ENCODE peak calls at places on chromosomes 2 and 18, in five cellular contexts. One of them, this sample, is unnamed.

GRCh38 chr2:223247136-223247535 is 195.1 kb downstream of the KCNE4 start:
- DNase-seq in GM12878: no peak
- DNase-seq in K562: peak; percentile 15
- DNase-seq in A549: peak; percentile 60
- DNase-seq in WTC11: no peak
- DNase-seq in this sample: peak; percentile 28

GRCh38 chr2:10406016-10406415 is 42.1 kb downstream of the ODC1 start:
- DNase-seq in K562: no peak
- DNase-seq in GM12878: no peak
- DNase-seq in WTC11: no peak
- DNase-seq in A549: no peak
- DNase-seq in this sample: no peak

GRCh38 chr2:32627441-32627900 is 379 bp upstream of the TTC27 start:
- DNase-seq in A549: peak; percentile 36
- DNase-seq in GM12878: no peak
- DNase-seq in K562: no peak
- DNase-seq in WTC11: peak; percentile 55
- DNase-seq in this sample: peak; percentile 9

GRCh38 chr2:43745457-43745856 is 28.4 kb upstream of the DYNC2LI1 start:
- DNase-seq in K562: no peak
- DNase-seq in WTC11: no peak
- DNase-seq in A549: no peak
- DNase-seq in GM12878: no peak
- DNase-seq in this sample: peak; percentile 76

GRCh38 chr2:108383146-108383830 is 5.5 kb downstream of the SULT1C4 start:
- DNase-seq in WTC11: no peak
- DNase-seq in GM12878: no peak
- DNase-seq in K562: no peak
- DNase-seq in A549: no peak
- DNase-seq in this sample: peak; percentile 25

GRCh38 chr2:120508581-120509041 is 162.7 kb downstream of the INHBB start:
- DNase-seq in A549: no peak
- DNase-seq in GM12878: no peak
- DNase-seq in WTC11: no peak
- DNase-seq in K562: no peak
- DNase-seq in this sample: no peak

GRCh38 chr2:173828189-173829157 is 136.7 kb downstream of the SP3 start:
- DNase-seq in GM12878: no peak
- DNase-seq in WTC11: no peak
- DNase-seq in A549: no peak
- DNase-seq in K562: no peak
- DNase-seq in this sample: no peak

GRCh38 chr2:136057023-136057801 is 60.7 kb downstream of the CXCR4 start:
- DNase-seq in K562: no peak
- DNase-seq in WTC11: no peak
- DNase-seq in GM12878: peak; percentile 56
- DNase-seq in A549: no peak
- DNase-seq in this sample: no peak

GRCh38 chr2:84830095-84830494 is 50.8 kb downstream of the TRABD2A start:
- DNase-seq in WTC11: peak; percentile 34
- DNase-seq in K562: peak; percentile 55
- DNase-seq in GM12878: no peak
- DNase-seq in A549: peak; percentile 13
- DNase-seq in this sample: no peak

GRCh38 chr2:42196403-42197267 is 27.5 kb downstream of the EML4 start:
- DNase-seq in K562: peak; percentile 73
- DNase-seq in GM12878: peak; percentile 11
- DNase-seq in WTC11: peak; percentile 51
- DNase-seq in A549: peak; percentile 74
- DNase-seq in this sample: peak; percentile 83

DNA sequence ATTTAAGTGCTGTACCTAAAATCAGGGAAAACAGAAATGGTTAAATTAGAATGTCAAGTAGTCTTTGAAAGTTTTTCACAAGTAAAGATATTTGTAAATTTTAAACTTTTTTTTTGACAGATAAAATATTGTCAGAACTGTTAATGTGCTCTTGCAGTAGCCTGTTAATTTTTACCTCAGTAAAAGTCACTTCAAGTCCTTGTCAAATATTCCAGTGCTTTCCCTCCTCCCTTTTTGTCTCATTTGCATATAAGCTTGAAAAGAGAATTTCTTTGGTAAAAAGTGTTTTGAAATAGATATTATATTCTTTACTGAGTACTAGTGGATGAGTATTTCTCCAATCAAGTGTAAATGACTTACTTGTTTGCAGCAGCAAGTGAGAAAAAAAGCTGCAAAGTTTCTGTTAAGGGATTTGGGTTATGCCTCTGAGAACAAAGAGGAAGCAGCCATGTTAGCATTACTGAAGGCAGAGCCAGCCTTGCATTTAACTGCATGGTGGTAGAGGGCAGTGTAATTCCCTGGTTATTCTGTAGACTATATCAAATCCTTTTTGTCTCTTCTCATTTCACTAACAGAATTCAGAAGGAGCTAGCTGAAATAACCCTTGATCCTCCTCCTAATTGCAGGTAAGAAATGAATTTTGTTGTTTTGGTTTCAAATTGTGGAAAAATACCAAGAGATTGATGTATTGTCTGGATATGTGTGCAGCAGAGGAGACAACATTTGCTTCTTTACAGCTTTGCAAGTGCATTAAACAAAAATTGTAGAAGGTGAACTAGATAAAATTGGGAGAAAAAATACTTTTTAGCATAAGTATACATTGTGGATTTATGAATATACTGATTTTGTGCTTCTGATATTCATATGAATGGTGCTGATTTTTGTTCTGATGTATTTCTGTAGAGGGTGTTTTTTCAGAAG is 3.3 kb downstream of the UBE2E3 start:
- DNase-seq in A549: peak; percentile 60
- DNase-seq in K562: peak; percentile 64
- DNase-seq in WTC11: no peak
- DNase-seq in GM12878: no peak
- DNase-seq in this sample: peak; percentile 77
- TF ChIP-seq ESRRA in A549: no peak
- TF ChIP-seq ESRRA in K562: no peak
- TF ChIP-seq ESRRA in WTC11: no peak
- TF ChIP-seq ESRRA in GM12878: no peak
- TF ChIP-seq ESRRA in this sample: no peak

GRCh38 chr2:236124182-236124581 is 44.0 kb downstream of the GBX2 start:
- DNase-seq in GM12878: no peak
- DNase-seq in K562: no peak
- DNase-seq in A549: no peak
- DNase-seq in WTC11: no peak
- DNase-seq in this sample: no peak

GRCh38 chr2:236128321-236128720 is 39.9 kb downstream of the GBX2 start:
- DNase-seq in GM12878: no peak
- DNase-seq in WTC11: no peak
- DNase-seq in A549: no peak
- DNase-seq in K562: no peak
- DNase-seq in this sample: no peak

GRCh38 chr2:236127010-236127409 is 41.2 kb downstream of the GBX2 start:
- DNase-seq in GM12878: no peak
- DNase-seq in K562: no peak
- DNase-seq in A549: no peak
- DNase-seq in WTC11: peak; percentile 7
- DNase-seq in this sample: no peak

GRCh38 chr2:236123716-236124115 is 44.5 kb downstream of the GBX2 start:
- DNase-seq in GM12878: no peak
- DNase-seq in WTC11: no peak
- DNase-seq in A549: no peak
- DNase-seq in K562: no peak
- DNase-seq in this sample: no peak

GRCh38 chr2:236125541-236125940 is 42.6 kb downstream of the GBX2 start:
- DNase-seq in K562: no peak
- DNase-seq in A549: no peak
- DNase-seq in GM12878: no peak
- DNase-seq in WTC11: no peak
- DNase-seq in this sample: no peak
- TF ChIP-seq ESRRA in K562: no peak
- TF ChIP-seq ESRRA in A549: no peak
- TF ChIP-seq ESRRA in GM12878: no peak
- TF ChIP-seq ESRRA in WTC11: no peak
- TF ChIP-seq ESRRA in this sample: no peak

GRCh38 chr2:237345891-237346640 is 67.9 kb downstream of the COL6A3 start:
- DNase-seq in K562: no peak
- DNase-seq in GM12878: no peak
- DNase-seq in A549: no peak
- DNase-seq in WTC11: no peak
- DNase-seq in this sample: no peak
- TF ChIP-seq ESRRA in K562: no peak
- TF ChIP-seq ESRRA in GM12878: no peak
- TF ChIP-seq ESRRA in A549: no peak
- TF ChIP-seq ESRRA in WTC11: no peak
- TF ChIP-seq ESRRA in this sample: no peak

GRCh38 chr2:151665959-151666358 is 68.3 kb downstream of the NEB start:
- DNase-seq in GM12878: no peak
- DNase-seq in WTC11: no peak
- DNase-seq in A549: no peak
- DNase-seq in K562: no peak
- DNase-seq in this sample: no peak
- TF ChIP-seq ESRRA in GM12878: no peak
- TF ChIP-seq ESRRA in WTC11: no peak
- TF ChIP-seq ESRRA in A549: no peak
- TF ChIP-seq ESRRA in K562: no peak
- TF ChIP-seq ESRRA in this sample: no peak

GRCh38 chr18:22332590-22332989 is 85.1 kb downstream of the CTAGE1 start:
- DNase-seq in GM12878: no peak
- DNase-seq in K562: peak; percentile 59
- DNase-seq in WTC11: peak; percentile 71
- DNase-seq in A549: peak; percentile 35
- DNase-seq in this sample: peak; percentile 5
- TF ChIP-seq ESRRA in GM12878: no peak
- TF ChIP-seq ESRRA in K562: no peak
- TF ChIP-seq ESRRA in WTC11: no peak
- TF ChIP-seq ESRRA in A549: no peak
- TF ChIP-seq ESRRA in this sample: no peak

GRCh38 chr2:234403751-234404150 is 93.1 kb downstream of the ARL4C start:
- DNase-seq in GM12878: no peak
- DNase-seq in WTC11: no peak
- DNase-seq in K562: no peak
- DNase-seq in A549: no peak
- DNase-seq in this sample: no peak

GRCh38 chr2:234405472-234405871 is 91.4 kb downstream of the ARL4C start:
- DNase-seq in K562: no peak
- DNase-seq in A549: no peak
- DNase-seq in WTC11: no peak
- DNase-seq in GM12878: no peak
- DNase-seq in this sample: no peak

GRCh38 chr2:234403074-234403473 is 93.8 kb downstream of the ARL4C start:
- DNase-seq in K562: no peak
- DNase-seq in WTC11: no peak
- DNase-seq in A549: no peak
- DNase-seq in GM12878: no peak
- DNase-seq in this sample: no peak

GRCh38 chr2:234406085-234406484 is 90.8 kb downstream of the ARL4C start:
- DNase-seq in WTC11: no peak
- DNase-seq in GM12878: no peak
- DNase-seq in A549: peak; percentile 68
- DNase-seq in K562: peak; percentile 6
- DNase-seq in this sample: no peak

GRCh38 chr2:234404957-234405356 is 91.9 kb downstream of the ARL4C start:
- DNase-seq in GM12878: no peak
- DNase-seq in WTC11: no peak
- DNase-seq in K562: no peak
- DNase-seq in A549: no peak
- DNase-seq in this sample: no peak
- TF ChIP-seq ESRRA in GM12878: no peak
- TF ChIP-seq ESRRA in WTC11: no peak
- TF ChIP-seq ESRRA in K562: no peak
- TF ChIP-seq ESRRA in A549: no peak
- TF ChIP-seq ESRRA in this sample: no peak

GRCh38 chr2:97931851-97932211 is 63.9 kb downstream of the TMEM131 start:
- DNase-seq in A549: no peak
- DNase-seq in GM12878: no peak
- DNase-seq in K562: no peak
- DNase-seq in WTC11: no peak
- DNase-seq in this sample: no peak

GRCh38 chr2:97924194-97924593 is 71.6 kb downstream of the TMEM131 start:
- DNase-seq in A549: no peak
- DNase-seq in GM12878: no peak
- DNase-seq in K562: no peak
- DNase-seq in WTC11: no peak
- DNase-seq in this sample: no peak

GRCh38 chr2:97931118-97931850 is 64.5 kb downstream of the TMEM131 start:
- DNase-seq in A549: no peak
- DNase-seq in K562: no peak
- DNase-seq in WTC11: no peak
- DNase-seq in GM12878: no peak
- DNase-seq in this sample: no peak

GRCh38 chr2:97926936-97927335 is 68.8 kb downstream of the TMEM131 start:
- DNase-seq in WTC11: no peak
- DNase-seq in A549: no peak
- DNase-seq in GM12878: no peak
- DNase-seq in K562: no peak
- DNase-seq in this sample: no peak

DNA sequence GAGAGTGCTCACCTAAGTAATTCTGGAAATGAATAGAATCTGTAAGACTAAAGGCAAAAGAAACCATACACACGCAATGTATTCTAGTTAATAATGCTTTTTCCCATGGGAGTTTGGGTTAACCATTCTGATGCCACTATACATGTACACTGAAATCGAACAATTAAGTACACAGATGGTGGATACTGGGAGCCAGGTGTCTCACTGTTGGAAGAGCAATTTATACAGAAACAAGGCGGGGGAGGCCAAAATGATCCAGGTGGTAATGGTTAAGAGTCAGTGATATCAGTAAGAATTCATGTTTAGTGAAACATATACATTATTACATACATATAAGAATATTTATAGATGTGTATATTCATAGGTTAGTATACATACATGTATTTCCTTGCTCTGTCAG is 67.2 kb downstream of the TMEM131 start:
- DNase-seq in GM12878: no peak
- DNase-seq in K562: no peak
- DNase-seq in A549: no peak
- DNase-seq in WTC11: no peak
- DNase-seq in this sample: no peak
- TF ChIP-seq ESRRA in GM12878: no peak
- TF ChIP-seq ESRRA in K562: no peak
- TF ChIP-seq ESRRA in A549: no peak
- TF ChIP-seq ESRRA in WTC11: no peak
- TF ChIP-seq ESRRA in this sample: no peak

GRCh38 chr18:12423820-12424219 is 16.1 kb downstream of the PRELID3A start:
- DNase-seq in GM12878: no peak
- DNase-seq in WTC11: no peak
- DNase-seq in A549: no peak
- DNase-seq in K562: no peak
- DNase-seq in this sample: no peak

GRCh38 chr18:12421732-12422131 is 14.0 kb downstream of the PRELID3A start:
- DNase-seq in GM12878: no peak
- DNase-seq in WTC11: no peak
- DNase-seq in A549: no peak
- DNase-seq in K562: no peak
- DNase-seq in this sample: no peak

GRCh38 chr18:12422936-12423335 is 15.2 kb downstream of the PRELID3A start:
- DNase-seq in K562: no peak
- DNase-seq in WTC11: peak; percentile 36
- DNase-seq in GM12878: no peak
- DNase-seq in A549: peak; percentile 63
- DNase-seq in this sample: peak; percentile 35

GRCh38 chr18:12423393-12423792 is 15.7 kb downstream of the PRELID3A start:
- DNase-seq in GM12878: no peak
- DNase-seq in K562: no peak
- DNase-seq in WTC11: no peak
- DNase-seq in A549: no peak
- DNase-seq in this sample: no peak

GRCh38 chr18:12420831-12421421 is 13.2 kb downstream of the PRELID3A start:
- DNase-seq in WTC11: peak; percentile 76
- DNase-seq in K562: no peak
- DNase-seq in GM12878: no peak
- DNase-seq in A549: no peak
- DNase-seq in this sample: peak; percentile 66
- TF ChIP-seq ESRRA in WTC11: no peak
- TF ChIP-seq ESRRA in K562: no peak
- TF ChIP-seq ESRRA in GM12878: no peak
- TF ChIP-seq ESRRA in A549: no peak
- TF ChIP-seq ESRRA in this sample: no peak